ENCODE peak calls at places on chromosome 13, in eight cellular contexts. G, H, O, E, A, N, S and Y are unnamed samples. For H3K36me3, the result is how much of the 10 kb centered on the place peaks cover.

GRCh38 chr13:31964168-31964567 is 67.4 kb upstream of the FRY start:
- DNase-seq in G (no peak), H (no peak), O (no peak), E (no peak), A (no peak), N (no peak), S (no peak), Y (no peak)

GRCh38 chr13:73179906-73180305 is 121.1 kb downstream of the KLF5 start:
- DNase-seq in G (no peak), H (no peak), O (no peak), E (no peak), A (no peak), N (no peak), S (peak), Y (peak)

GRCh38 chr13:25292301-25292700 is 5.0 kb upstream of the MTMR6 start:
- DNase-seq in G (no peak), H (no peak), O (no peak), E (peak), A (no peak), N (peak), S (peak), Y (no peak)

GRCh38 chr13:101398191-101398590 is 18.1 kb downstream of the NALCN start:
- DNase-seq in G (no peak), H (no peak), O (no peak), E (peak), A (no peak), N (no peak), S (peak), Y (peak)

GRCh38 chr13:44921931-44922758 is 67.1 kb downstream of the NUFIP1 start:
- DNase-seq in G (no peak), H (peak), O (no peak), E (peak), A (no peak), N (peak), S (peak), Y (peak)

GRCh38 chr13:95644611-95645052 is at the start of gene DZIP1:
- DNase-seq in G (peak), H (no peak), O (peak), E (peak), A (peak), N (peak), S (peak), Y (peak)

GRCh38 chr13:21176982-21177284 is 475 bp downstream of the MRPL57 start:
- DNase-seq in G (no peak), H (no peak), O (no peak), E (no peak), A (no peak), N (no peak), S (no peak), Y (no peak)

GRCh38 chr13:41603917-41604316 is 146.6 kb downstream of the RGCC start:
- DNase-seq in G (no peak), H (peak), O (no peak), E (peak), A (no peak), N (no peak), S (peak), Y (peak)

GRCh38 chr13:42380420-42381164 is 108.6 kb downstream of the AKAP11 start:
- DNase-seq in G (no peak), H (no peak), O (no peak), E (no peak), A (no peak), N (no peak), S (no peak), Y (no peak)

GRCh38 chr13:34437873-34438272 is 504.2 kb upstream of the NBEA start:
- DNase-seq in G (no peak), H (no peak), O (no peak), E (no peak), A (no peak), N (no peak), S (no peak), Y (no peak)

GRCh38 chr13:48853381-48854102 is 122.2 kb upstream of the FNDC3A start:
- DNase-seq in G (no peak), H (no peak), O (no peak), E (peak), A (no peak), N (no peak), S (peak), Y (peak)

GRCh38 chr13:97369269-97369893 is 64.6 kb upstream of the RAP2A start:
- DNase-seq in G (no peak), H (no peak), O (no peak), E (no peak), A (no peak), N (no peak), S (no peak), Y (peak)

GRCh38 chr13:105442941-105443340 is 1092.5 kb downstream of the EFNB2 start:
- DNase-seq in G (no peak), H (peak), O (no peak), E (peak), A (no peak), N (no peak), S (peak), Y (peak)

GRCh38 chr13:40517486-40518311 is 148.7 kb downstream of the FOXO1 start:
- DNase-seq in G (no peak), H (no peak), O (no peak), E (no peak), A (no peak), N (no peak), S (no peak), Y (no peak)

GRCh38 chr13:21738636-21739035 is 67.8 kb downstream of the FGF9 start:
- DNase-seq in G (no peak), H (no peak), O (no peak), E (no peak), A (no peak), N (no peak), S (no peak), Y (no peak)

GRCh38 chr13:40101708-40102359 is 446.4 kb downstream of the COG6 start:
- DNase-seq in G (no peak), H (no peak), O (no peak), E (no peak), A (no peak), N (no peak), S (no peak), Y (no peak)

GRCh38 chr13:22198656-22199217 is 527.9 kb downstream of the FGF9 start:
- DNase-seq in G (no peak), H (no peak), O (no peak), E (no peak), A (no peak), N (no peak), S (no peak), Y (no peak)

GRCh38 chr13:49421391-49421790 is 22.5 kb downstream of the CAB39L start:
- DNase-seq in G (peak), H (peak), O (no peak), E (no peak), A (peak), N (no peak), S (no peak), Y (no peak)

DNA sequence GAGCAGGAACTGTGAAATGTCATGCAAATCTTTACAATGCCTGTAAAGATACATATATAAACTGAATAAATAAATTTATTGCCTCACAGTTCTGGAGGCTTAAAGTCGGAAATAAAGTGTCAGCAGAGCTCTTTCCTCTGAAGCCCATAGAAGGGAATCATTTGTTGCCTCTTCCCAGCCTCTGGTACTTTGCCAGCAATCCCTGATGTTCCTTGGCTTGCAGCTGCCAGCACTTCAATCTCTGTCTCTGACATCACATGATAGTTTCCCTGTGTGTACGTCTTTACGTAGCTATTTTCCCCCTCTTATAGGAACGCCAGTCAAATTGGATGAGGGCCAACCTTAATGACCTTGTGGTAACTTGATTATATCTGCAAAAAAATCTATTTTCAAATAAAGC is 251.0 kb downstream of the LIG4 start:
- DNase-seq in G (no peak), H (no peak), O (no peak), E (no peak), A (no peak), N (no peak), S (no peak), Y (no peak)
- H3K4me3 ChIP-seq in G (no peak), H (no peak), O (no peak), E (no peak), A (no peak), N (no peak), S (no peak), Y (no peak)

GRCh38 chr13:113551081-113552000 is 33.2 kb upstream of the TFDP1 start:
- DNase-seq in G (no peak), H (no peak), O (no peak), E (no peak), A (peak), N (peak), S (no peak), Y (no peak)

GRCh38 chr13:113548778-113549621 is 35.6 kb upstream of the TFDP1 start:
- DNase-seq in G (no peak), H (no peak), O (no peak), E (no peak), A (peak), N (peak), S (no peak), Y (no peak)

GRCh38 chr13:113548171-113548641 is 36.3 kb upstream of the TFDP1 start:
- DNase-seq in G (peak), H (no peak), O (no peak), E (peak), A (peak), N (peak), S (no peak), Y (no peak)

GRCh38 chr13:113552079-113552478 is 32.5 kb upstream of the TFDP1 start:
- DNase-seq in G (no peak), H (no peak), O (no peak), E (no peak), A (peak), N (no peak), S (no peak), Y (no peak)

DNA sequence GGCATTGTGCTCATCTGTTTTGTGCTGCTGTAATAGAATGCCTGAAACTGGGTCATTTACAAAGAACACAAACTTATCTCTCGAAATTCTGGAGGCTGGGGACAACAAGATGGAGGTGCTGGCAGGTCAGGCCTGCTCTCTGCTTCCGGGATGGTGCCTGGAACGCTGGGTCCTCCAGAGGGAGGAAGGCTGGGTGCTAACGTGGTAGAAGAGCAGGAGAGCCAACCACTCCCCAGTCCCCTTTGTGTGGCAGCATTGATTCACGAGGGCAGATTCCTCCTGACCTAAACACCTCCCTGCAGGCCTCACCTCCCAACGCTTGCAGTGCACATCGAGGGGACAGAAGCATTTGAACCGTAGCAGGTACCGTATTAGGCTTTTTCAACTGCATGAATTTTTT is 34.1 kb upstream of the TFDP1 start:
- DNase-seq in G (no peak), H (no peak), O (no peak), E (no peak), A (peak), N (peak), S (no peak), Y (no peak)
- H3K36me3 ChIP-seq in G (under half), H (under half), O (under half), E (under half), A (under half), N (under half), S (under half), Y (under half)

DNA sequence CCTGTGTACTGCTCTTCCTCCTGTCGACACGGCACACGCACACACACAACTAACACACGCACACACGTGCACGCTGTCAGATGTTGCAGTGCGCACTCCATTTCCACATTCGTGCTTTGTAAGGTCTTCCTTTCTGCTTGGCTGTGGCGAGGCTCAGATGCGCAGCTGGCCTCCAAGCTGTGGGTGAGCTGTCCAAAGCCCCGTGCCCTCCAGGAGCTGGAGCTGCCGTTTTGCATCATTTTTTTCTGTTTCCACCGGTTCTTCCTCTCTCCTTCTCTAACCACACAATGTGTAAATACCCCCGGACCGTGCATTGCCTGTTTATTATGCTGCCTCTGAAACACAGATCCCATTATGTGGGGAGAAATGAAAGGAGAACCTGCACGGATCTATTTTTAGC is 137.4 kb downstream of the SOX1 start:
- DNase-seq in G (peak), H (no peak), O (no peak), E (no peak), A (no peak), N (no peak), S (no peak), Y (no peak)
- H3K9ac ChIP-seq in G (no peak), H (no peak), O (no peak), E (no peak), A (no peak), N (no peak), S (no peak), Y (no peak)

GRCh38 chr13:102825921-102826706 is 19.7 kb upstream of the ERCC5 start:
- DNase-seq in G (no peak), H (no peak), O (no peak), E (peak), A (no peak), N (no peak), S (peak), Y (peak)
- H3K4me3 ChIP-seq in G (no peak), H (no peak), O (no peak), E (peak), A (no peak), N (no peak), S (peak), Y (peak)

DNA sequence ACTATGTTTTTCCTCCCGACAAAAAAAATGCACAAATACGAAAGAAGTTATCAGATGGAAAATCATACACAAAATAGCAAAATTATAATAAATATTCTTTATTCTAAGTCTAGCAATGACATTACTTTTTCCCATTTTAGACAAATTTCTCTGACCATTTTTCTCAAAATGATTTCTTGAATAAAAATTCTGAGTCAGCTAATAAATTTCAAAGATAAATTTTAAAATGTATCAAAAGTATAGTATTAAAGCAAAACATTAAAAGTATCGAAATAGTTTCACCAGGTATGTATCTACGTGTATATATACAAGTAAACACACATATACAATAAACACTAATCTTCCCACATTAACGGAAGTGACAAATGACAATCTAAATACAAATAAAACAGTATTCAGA is 8.9 kb downstream of the ZC3H13 start:
- DNase-seq in G (no peak), H (no peak), O (no peak), E (no peak), A (no peak), N (no peak), S (no peak), Y (no peak)
- H3K36me3 ChIP-seq in G (under half), H (under half), O (half or more), E (under half), A (under half), N (under half), S (under half), Y (under half)

GRCh38 chr13:93963266-93964131 is 516.0 kb downstream of the DCT start:
- DNase-seq in G (no peak), H (no peak), O (no peak), E (peak), A (no peak), N (no peak), S (peak), Y (peak)
- H3K9ac ChIP-seq in G (no peak), H (no peak), O (no peak), E (no peak), A (no peak), N (no peak), S (no peak), Y (no peak)

DNA sequence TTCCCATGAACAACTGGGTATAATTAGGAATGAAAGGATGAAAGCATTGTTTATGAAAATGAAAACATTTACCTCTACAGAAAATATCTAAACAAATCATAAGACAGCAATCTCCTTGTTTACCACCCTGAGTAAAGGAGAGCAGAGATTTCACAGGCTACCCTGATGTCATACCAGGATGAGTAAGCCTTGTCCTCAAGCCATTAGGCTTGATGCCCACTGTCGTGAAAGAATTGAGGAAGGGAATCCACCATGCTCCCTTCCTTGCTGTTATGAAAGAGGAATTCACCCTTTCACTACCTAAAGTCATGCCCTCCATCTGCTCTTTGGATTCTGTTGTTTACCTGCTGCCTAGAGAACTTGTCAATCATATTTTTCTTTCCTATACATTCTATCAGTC is 877.4 kb upstream of the PCDH20 start:
- DNase-seq in G (no peak), H (no peak), O (no peak), E (no peak), A (no peak), N (no peak), S (peak), Y (peak)
- H3K4me3 ChIP-seq in G (no peak), H (no peak), O (no peak), E (no peak), A (no peak), N (no peak), S (no peak), Y (peak)

GRCh38 chr13:77013853-77014542 is 13.0 kb downstream of the FBXL3 start:
- DNase-seq in G (no peak), H (no peak), O (no peak), E (no peak), A (no peak), N (no peak), S (no peak), Y (no peak)

GRCh38 chr13:77009011-77009410 is 17.1 kb downstream of the CLN5 start:
- DNase-seq in G (no peak), H (no peak), O (no peak), E (no peak), A (no peak), N (no peak), S (peak), Y (no peak)
- H3K36me3 ChIP-seq in G (under half), H (under half), O (half or more), E (under half), A (half or more), N (under half), S (under half), Y (half or more)

DNA sequence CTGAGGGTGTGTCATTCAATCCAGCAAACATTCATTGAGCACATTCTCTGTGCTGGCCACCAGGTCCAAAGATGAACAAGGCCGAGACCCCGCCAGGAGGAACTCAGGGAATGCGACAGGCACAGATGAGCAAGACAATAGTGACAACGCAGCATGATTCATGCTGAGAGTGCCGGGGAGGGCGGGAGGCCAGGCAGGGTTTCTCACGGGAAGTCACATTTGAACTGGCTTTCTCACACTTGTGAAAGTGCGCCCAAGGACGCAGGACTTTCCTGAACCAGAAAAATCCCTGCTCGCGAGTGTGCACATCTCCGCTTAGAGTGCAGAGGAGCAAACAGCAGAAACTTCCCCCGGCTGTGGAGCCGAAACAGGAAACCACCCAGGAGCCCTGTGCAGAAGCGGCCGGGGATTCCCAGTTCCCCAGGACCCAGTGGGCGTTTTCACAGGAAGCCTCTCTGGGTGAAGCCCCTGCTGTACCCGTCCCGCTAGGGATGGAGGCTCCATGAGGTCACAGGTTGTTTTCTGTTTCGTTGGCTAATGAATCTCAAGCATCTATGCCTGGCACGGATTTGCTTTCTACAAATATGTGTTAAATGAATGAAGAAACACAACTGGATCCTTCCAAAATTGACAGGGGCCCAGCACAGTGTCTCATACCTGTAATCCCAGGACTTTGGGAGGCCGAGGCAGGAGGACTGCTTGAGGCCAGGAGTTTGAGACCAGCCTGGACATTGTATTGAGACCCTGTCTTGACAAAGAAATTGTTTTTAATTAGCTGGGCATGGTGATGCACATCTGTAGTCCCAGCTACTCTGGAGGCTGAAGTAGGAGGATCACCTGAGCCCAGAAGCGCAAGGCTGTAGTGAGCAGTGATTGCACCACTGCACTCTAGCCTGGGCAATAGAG is 68.4 kb upstream of the TM9SF2 start:
- DNase-seq in G (peak), H (peak), O (peak), E (peak), A (peak), N (peak), S (peak), Y (peak)
- H3K9ac ChIP-seq in G (no peak), H (peak), O (no peak), E (peak), A (no peak), N (peak), S (no peak), Y (peak)